ENCODE peak calls at places on chromosomes 12 and 14, in eight cellular contexts. J, G, H, M, I, W, L and Z are unnamed samples.

GRCh38 chr12:57611116-57611809 is at the start of gene ARHGEF25:
- DNase-seq in M (no peak), H (peak), J (no peak), G (peak), L (peak), W (peak), I (no peak), Z (peak)

GRCh38 chr12:93879476-93880376 is 202.6 kb downstream of the CRADD start:
- DNase-seq in M (peak), G (peak), L (no peak), I (no peak), W (peak), H (no peak), J (no peak), Z (no peak)

GRCh38 chr12:65885312-65885711 is 61.0 kb downstream of the HMGA2 start:
- DNase-seq in L (no peak), W (no peak), I (no peak), G (no peak), J (no peak), H (no peak), M (no peak), Z (no peak)

GRCh38 chr12:30438526-30439120 is 257.0 kb downstream of the IPO8 start:
- DNase-seq in G (no peak), J (no peak), I (no peak), W (peak), L (no peak), H (no peak), M (no peak), Z (no peak)

GRCh38 chr14:93962701-93963601 is 13.4 kb downstream of the ASB2 start:
- DNase-seq in M (peak), J (no peak), I (peak), H (no peak), L (no peak), G (no peak), W (no peak), Z (peak)

GRCh38 chr14:77641534-77642341 is 25.3 kb upstream of the SPTLC2 start:
- DNase-seq in H (peak), W (no peak), M (no peak), J (no peak), G (peak), L (no peak), I (peak), Z (no peak)

GRCh38 chr12:6042447-6042846 is 82.0 kb downstream of the VWF start:
- DNase-seq in G (no peak), W (no peak), I (no peak), H (no peak), L (no peak), M (no peak), J (no peak), Z (no peak)

GRCh38 chr12:23895792-23896218 is 53.7 kb downstream of the SOX5 start:
- DNase-seq in I (no peak), M (peak), L (no peak), H (peak), J (no peak), W (peak), G (no peak), Z (no peak)

GRCh38 chr14:22614240-22614799 is 16.2 kb downstream of the ABHD4 start:
- DNase-seq in J (peak), M (peak), H (no peak), W (no peak), L (peak), I (no peak), G (no peak), Z (peak)

GRCh38 chr14:28751467-28752058 is 15.0 kb upstream of the FOXG1 start:
- DNase-seq in I (no peak), W (peak), L (peak), H (no peak), M (peak), G (no peak), J (no peak), Z (peak)

GRCh38 chr14:66101662-66102061 is 384.5 kb upstream of the CCDC196 start:
- DNase-seq in J (no peak), H (no peak), G (no peak), W (no peak), M (no peak), I (no peak), L (no peak), Z (no peak)

GRCh38 chr14:40252817-40253447 is 820.7 kb upstream of the FBXO33 start:
- DNase-seq in L (no peak), W (no peak), G (no peak), H (no peak), J (no peak), M (peak), I (no peak), Z (no peak)

GRCh38 chr12:3680919-3681594 is 71.9 kb downstream of the CRACR2A start:
- DNase-seq in G (peak), I (no peak), M (no peak), W (peak), H (no peak), L (peak), J (no peak), Z (peak)

GRCh38 chr12:4900327-4900726 is 9.4 kb upstream of the KCNA1 start:
- DNase-seq in H (no peak), I (no peak), J (no peak), G (no peak), L (no peak), W (no peak), M (peak), Z (no peak)

GRCh38 chr12:110022980-110023633 is 23.9 kb downstream of the ANKRD13A start:
- DNase-seq in W (peak), L (no peak), J (no peak), H (no peak), G (no peak), I (no peak), M (no peak), Z (peak)

GRCh38 chr12:55822228-55822627 is 4.4 kb downstream of the ORMDL2 start:
- DNase-seq in W (no peak), H (no peak), L (peak), M (no peak), I (no peak), J (no peak), G (no peak), Z (no peak)

GRCh38 chr14:89495718-89496117 is 78.7 kb upstream of the FOXN3 start:
- DNase-seq in J (no peak), L (no peak), I (no peak), W (no peak), M (no peak), G (no peak), H (no peak), Z (no peak)

GRCh38 chr12:53352331-53353258 is 16.4 kb upstream of the SP7 start:
- DNase-seq in H (peak), I (peak), M (peak), G (peak), W (peak), L (peak), J (no peak), Z (peak)

GRCh38 chr12:54587315-54587821 is 1.1 kb downstream of the PPP1R1A start:
- DNase-seq in J (no peak), L (peak), H (no peak), I (no peak), W (no peak), G (no peak), M (no peak), Z (no peak)

GRCh38 chr12:75489613-75490210 is 9.2 kb downstream of the GLIPR1 start:
- DNase-seq in W (no peak), G (no peak), L (no peak), J (no peak), M (no peak), I (no peak), H (no peak), Z (no peak)

GRCh38 chr12:116459921-116460666 is 99.1 kb upstream of the MAP1LC3B2 start:
- DNase-seq in H (no peak), L (peak), M (no peak), I (no peak), J (no peak), G (no peak), W (no peak), Z (no peak)

GRCh38 chr14:99191663-99192621 is 80.1 kb downstream of the BCL11B start:
- DNase-seq in L (peak), M (peak), G (peak), W (peak), I (peak), J (no peak), H (peak), Z (peak)

GRCh38 chr14:28703482-28703881 is 63.1 kb upstream of the FOXG1 start:
- DNase-seq in J (no peak), G (no peak), L (no peak), H (no peak), W (no peak), M (no peak), I (no peak), Z (no peak)

GRCh38 chr12:111304642-111305071 is 64.2 kb downstream of the PHETA1 start:
- DNase-seq in I (no peak), W (no peak), L (no peak), H (no peak), J (no peak), G (no peak), M (no peak), Z (no peak)